ENCODE peak calls at places on chromosomes 3 and 15, in four cellular contexts. O, U, M and Y are unnamed samples.
A peak's percentile ranks its signal among the peaks of the same experiment; 100 is the strongest.

GRCh38 chr3:48830660-48831190 is 16.9 kb downstream of the PRKAR2A start:
- DNase-seq in M (no peak), U (no peak), O (no peak), Y (no peak)

GRCh38 chr15:61644550-61644949 is 415.4 kb upstream of the RORA start:
- DNase-seq in M (no peak), O (no peak), U (no peak), Y (no peak)

GRCh38 chr15:63041982-63042878 is at the start of gene TPM1:
- DNase-seq in O (peak; percentile 93), M (no peak), U (peak; percentile 91), Y (peak; percentile 66)

GRCh38 chr3:81279481-81280273 is 481.8 kb downstream of the GBE1 start:
- DNase-seq in U (no peak), M (no peak), O (no peak), Y (no peak)

GRCh38 chr15:65287515-65287845 is 797 bp upstream of the PARP16 start:
- DNase-seq in M (no peak), U (no peak), O (no peak), Y (no peak)

GRCh38 chr3:13020159-13020558 is 53.1 kb downstream of the IQSEC1 start:
- DNase-seq in O (no peak), M (no peak), U (no peak), Y (peak; percentile 22)

GRCh38 chr3:194261581-194262063 is 89.5 kb downstream of the CPN2 start:
- DNase-seq in M (no peak), O (no peak), U (no peak), Y (peak; percentile 37)

GRCh38 chr15:81155375-81156218 is 21.5 kb downstream of the CFAP161 start:
- DNase-seq in U (no peak), M (peak; percentile 82), O (no peak), Y (no peak)

GRCh38 chr3:156997351-156997750 is 162.6 kb downstream of the CCNL1 start:
- DNase-seq in O (no peak), M (no peak), U (no peak), Y (no peak)

GRCh38 chr3:38131621-38132369 is 5.1 kb downstream of the ACAA1 start:
- DNase-seq in O (peak; percentile 23), U (no peak), M (peak; percentile 22), Y (peak; percentile 47)

GRCh38 chr3:140630866-140631265 is 47.0 kb upstream of the TRIM42 start:
- DNase-seq in M (no peak), O (no peak), U (no peak), Y (no peak)

GRCh38 chr3:134357914-134358811 is 16.1 kb downstream of the AMOTL2 start:
- DNase-seq in O (peak; percentile 68), M (peak; percentile 54), U (no peak), Y (peak; percentile 54)

GRCh38 chr15:26875476-26875850 is 8.6 kb downstream of the GABRA5 start:
- DNase-seq in O (no peak), M (no peak), U (no peak), Y (no peak)

GRCh38 chr15:60973637-60974415 is 255.3 kb downstream of the RORA start:
- DNase-seq in O (no peak), U (no peak), M (no peak), Y (no peak)

GRCh38 chr3:94246136-94246535 is 183.3 kb downstream of the NSUN3 start:
- DNase-seq in M (no peak), O (no peak), U (no peak), Y (no peak)

GRCh38 chr3:182989566-182989965 is 9.2 kb upstream of the DCUN1D1 start:
- DNase-seq in U (no peak), M (no peak), O (no peak), Y (no peak)

GRCh38 chr3:72439321-72440183 is 408.7 kb downstream of the SHQ1 start:
- DNase-seq in O (no peak), U (no peak), M (no peak), Y (no peak)

GRCh38 chr3:87848003-87848402 is 210.8 kb downstream of the CGGBP1 start:
- DNase-seq in M (no peak), O (no peak), U (no peak), Y (no peak)

GRCh38 chr3:58588030-58588614 is 10.9 kb upstream of the FAM107A start:
- DNase-seq in U (no peak), M (peak; percentile 18), O (no peak), Y (no peak)

GRCh38 chr15:62786123-62786825 is 256.3 kb upstream of the TPM1 start:
- DNase-seq in O (no peak), U (no peak), M (no peak), Y (no peak)

GRCh38 chr3:52172262-52172757 is 18.1 kb upstream of the POC1A start:
- DNase-seq in O (no peak), U (no peak), M (no peak), Y (no peak)

GRCh38 chr3:65890328-65890727 is 148.4 kb downstream of the MAGI1 start:
- DNase-seq in M (no peak), O (no peak), U (no peak), Y (no peak)
- H3K4me1 ChIP-seq in M (peaks cover 4% of the 10 kb centered on the region), O (peaks cover 27% of the 10 kb centered on the region), U (peaks cover 8% of the 10 kb centered on the region), Y (peaks cover 5% of the 10 kb centered on the region)

DNA sequence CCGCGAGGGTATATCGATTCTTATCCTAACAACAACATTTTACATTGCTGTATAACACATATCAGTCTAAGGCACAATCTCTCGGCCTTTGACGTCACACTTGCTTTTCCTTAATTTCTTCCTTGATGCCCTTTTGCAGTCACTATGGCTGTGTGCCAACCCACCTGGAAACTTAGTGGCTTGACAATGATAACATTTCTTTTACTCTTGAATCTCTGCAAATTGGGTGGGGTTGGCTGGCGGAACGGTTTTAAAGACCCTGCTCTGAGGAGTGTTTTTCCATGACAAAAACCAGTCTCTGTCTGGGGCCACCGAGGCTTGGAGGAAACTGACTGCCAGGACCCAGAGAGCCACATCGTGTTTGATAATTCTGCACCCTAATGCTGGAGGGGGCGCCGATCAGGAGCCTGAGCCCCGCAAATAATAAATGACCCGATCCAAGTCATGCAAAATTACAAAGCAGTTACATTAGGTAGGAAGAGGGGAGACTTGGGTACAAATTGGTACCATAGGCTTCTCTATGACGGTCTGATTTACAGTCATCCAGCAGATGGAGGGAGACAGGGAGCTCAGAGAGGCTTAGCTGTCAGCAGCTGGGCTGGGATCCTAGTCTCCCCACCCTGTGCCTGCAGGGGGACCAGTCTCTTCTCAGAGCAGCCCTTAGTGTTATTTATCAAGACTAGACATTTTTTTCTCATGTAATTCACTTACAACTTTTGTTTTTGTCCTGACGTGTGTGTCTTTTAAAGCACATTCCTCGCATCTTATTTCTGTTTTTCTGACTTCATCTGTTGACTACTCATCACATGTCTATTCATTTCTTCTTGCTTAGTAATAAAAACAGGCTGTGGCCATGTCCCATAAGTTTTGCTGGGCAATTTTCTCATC is 115.8 kb downstream of the KLF13 start:
- DNase-seq in M (no peak), O (peak; percentile 68), U (no peak), Y (no peak)
- TF ChIP-seq CTCF in M (no peak), O (peak; percentile 48), U (no peak), Y (no peak)

DNA sequence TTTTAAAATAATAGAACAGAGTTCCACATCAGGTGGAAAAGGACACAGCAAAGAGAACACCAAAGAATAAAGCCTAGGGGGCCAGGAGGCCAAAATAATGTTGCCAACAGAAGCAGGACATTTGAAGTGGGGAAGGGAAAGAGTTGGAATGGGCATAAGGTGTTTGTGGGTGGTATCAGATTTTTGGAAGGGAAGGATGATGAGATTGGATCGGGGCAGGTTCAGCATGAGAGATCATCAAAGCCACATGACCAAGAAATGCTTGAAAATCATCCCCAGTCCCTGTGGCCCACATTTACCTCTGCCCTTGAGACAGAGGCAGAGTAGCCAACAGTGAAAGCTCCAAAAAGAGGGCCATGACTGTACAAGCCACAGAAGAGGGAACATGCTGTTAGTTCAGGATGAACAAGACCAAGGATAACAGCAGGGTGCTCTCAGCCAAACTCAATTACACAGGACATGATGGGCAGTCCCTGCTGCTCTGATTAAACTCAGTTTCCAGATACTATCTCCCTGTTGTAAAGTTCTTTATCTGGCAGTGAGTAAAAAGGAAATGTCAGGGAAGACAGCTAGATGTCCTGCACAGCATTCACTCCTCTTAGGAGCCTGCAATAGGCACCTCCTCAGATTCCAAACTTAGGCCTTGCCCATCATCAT is 32.5 kb downstream of the RAB27A start:
- DNase-seq in M (no peak), O (no peak), U (no peak), Y (no peak)
- H3K4me1 ChIP-seq in M (no peaks in the 10 kb centered on the region), O (peaks cover 11% of the 10 kb centered on the region), U (no peaks in the 10 kb centered on the region), Y (peaks cover 39% of the 10 kb centered on the region)

GRCh38 chr3:162489853-162490252 is 993.2 kb downstream of the OTOL1 start:
- DNase-seq in O (no peak), U (no peak), M (no peak), Y (no peak)
- TF ChIP-seq CTCF in O (no peak), U (no peak), M (no peak), Y (no peak)

GRCh38 chr3:180804871-180805430 is 107.5 kb upstream of the FXR1 start:
- DNase-seq in O (no peak), U (no peak), M (no peak), Y (no peak)
- H3K4me1 ChIP-seq in O (no peaks in the 10 kb centered on the region), U (no peaks in the 10 kb centered on the region), M (peaks cover 19% of the 10 kb centered on the region), Y (no peaks in the 10 kb centered on the region)